ENCODE peak calls at places on chromosomes 1 and 21, in eight cellular contexts. H is endothelial cell; Y is A172; B is GM12865; G is heart left ventricle; M is iPS-NIHi11; Z is lung; R is stimulated activated CD4-positive, alpha-beta T cell treated with anti-CD3 and anti-CD28 coated beads, TNF-alpha, amount 100 ng/mL, for 24 hours. V is an unnamed sample.

GRCh38 chr1:214102907-214103306 is 115.1 kb downstream of the PROX1 start:
- DNase-seq in H (no peak), Y (peak), B (no peak), G (no peak), M (no peak), Z (no peak), R (no peak), V (peak)

GRCh38 chr21:36725793-36726386 is 27.0 kb downstream of the SIM2 start:
- DNase-seq in H (no peak), Y (no peak), B (no peak), G (no peak), M (no peak), Z (no peak), R (no peak), V (no peak)

GRCh38 chr1:27403931-27404330 is 11.5 kb downstream of the GPR3 start:
- DNase-seq in H (no peak), Y (no peak), B (no peak), G (no peak), M (no peak), Z (no peak), R (no peak), V (no peak)

GRCh38 chr1:176178316-176178715 is 28.8 kb downstream of the COP1 start:
- DNase-seq in H (no peak), Y (no peak), B (no peak), G (no peak), M (no peak), Z (no peak), R (no peak), V (no peak)

GRCh38 chr1:4975856-4976255 is 321.4 kb downstream of the AJAP1 start:
- DNase-seq in H (no peak), Y (no peak), B (no peak), G (no peak), M (no peak), Z (no peak), R (no peak), V (no peak)

GRCh38 chr21:34933609-34934345 is 115.3 kb downstream of the RUNX1 start:
- DNase-seq in H (no peak), Y (no peak), B (peak), G (no peak), M (no peak), Z (no peak), R (no peak), V (no peak)

GRCh38 chr1:76494807-76495206 is 372.5 kb upstream of the ST6GALNAC5 start:
- DNase-seq in H (no peak), Y (no peak), B (peak), G (no peak), M (no peak), Z (no peak), R (peak), V (no peak)

GRCh38 chr21:42563261-42564045 is 49.8 kb downstream of the SLC37A1 start:
- DNase-seq in H (no peak), Y (no peak), B (no peak), G (no peak), M (no peak), Z (no peak), R (no peak), V (no peak)

GRCh38 chr21:39556176-39556575 is 56.6 kb upstream of the B3GALT5 start:
- DNase-seq in H (no peak), Y (no peak), B (no peak), G (no peak), M (peak), Z (no peak), R (no peak), V (no peak)

GRCh38 chr1:118988186-118989005 is at the start of gene TBX15:
- DNase-seq in H (peak), Y (no peak), B (no peak), G (no peak), M (peak), Z (no peak), R (no peak), V (peak)

GRCh38 chr1:58687516-58687915 is 12.3 kb downstream of the MYSM1 start:
- DNase-seq in H (no peak), Y (no peak), B (no peak), G (no peak), M (no peak), Z (no peak), R (no peak), V (no peak)

GRCh38 chr1:17810668-17811067 is 55.5 kb downstream of the ACTL8 start:
- DNase-seq in H (no peak), Y (no peak), B (no peak), G (no peak), M (no peak), Z (no peak), R (no peak), V (no peak)

GRCh38 chr1:247407180-247407616 is 8.8 kb upstream of the NLRP3 start:
- DNase-seq in H (no peak), Y (peak), B (peak), G (no peak), M (no peak), Z (no peak), R (peak), V (no peak)

GRCh38 chr1:85707267-85707989 is 805 bp downstream of the ZNHIT6 start:
- DNase-seq in H (no peak), Y (no peak), B (peak), G (no peak), M (no peak), Z (no peak), R (no peak), V (peak)

GRCh38 chr21:44708866-44709425 is 2.4 kb downstream of the TSPEAR start:
- DNase-seq in H (no peak), Y (no peak), B (no peak), G (no peak), M (no peak), Z (no peak), R (no peak), V (no peak)

GRCh38 chr1:107689733-107690132 is 275.2 kb downstream of the VAV3 start:
- DNase-seq in H (no peak), Y (no peak), B (no peak), G (no peak), M (no peak), Z (no peak), R (no peak), V (no peak)

GRCh38 chr1:25689686-25690381 is 73.2 kb downstream of the MAN1C1 start:
- DNase-seq in H (no peak), Y (no peak), B (peak), G (no peak), M (no peak), Z (no peak), R (no peak), V (no peak)

GRCh38 chr1:206891412-206891811 is 5.8 kb upstream of the IL24 start:
- DNase-seq in H (no peak), Y (no peak), B (no peak), G (no peak), M (no peak), Z (no peak), R (no peak), V (no peak)

V was measured in mesenchymal stem cell.